ENCODE peak calls at places on chromosome 3, in eight cellular contexts. V is HS-27A, P is HEK293T, N is NCI-H446 treated with DMSO at 0.1 percent for 48 hours, C is globus pallidus, Z is KBM-7, J is NCI-H2171 treated with DMSO at 0.1 percent for 48 hours, X is kidney. S is an unnamed sample.

GRCh38 chr3:11054739-11055438 is 62.3 kb downstream of the SLC6A1 start:
- DNase-seq in V (no peak), P (no peak), N (no peak), C (no peak), Z (no peak), J (no peak), X (no peak), S (no peak)

GRCh38 chr3:187841552-187841951 is 96.3 kb upstream of the BCL6 start:
- DNase-seq in V (peak), P (no peak), N (no peak), C (no peak), Z (no peak), J (no peak), X (no peak), S (no peak)

GRCh38 chr3:152469238-152470025 is 200.7 kb downstream of the MBNL1 start:
- DNase-seq in V (no peak), P (no peak), N (no peak), C (no peak), Z (no peak), J (no peak), X (no peak), S (no peak)

GRCh38 chr3:117524890-117525289 is 815.3 kb downstream of the TUSC7 start:
- DNase-seq in V (peak), P (no peak), N (no peak), C (no peak), Z (no peak), J (no peak), X (no peak), S (no peak)

GRCh38 chr3:155038203-155038554 is 41.9 kb upstream of the MME start:
- DNase-seq in V (no peak), P (no peak), N (no peak), C (no peak), Z (no peak), J (no peak), X (no peak), S (no peak)

GRCh38 chr3:23580337-23580736 is 225.4 kb upstream of the UBE2E1 start:
- DNase-seq in V (no peak), P (no peak), N (no peak), C (no peak), Z (no peak), J (no peak), X (no peak), S (no peak)

GRCh38 chr3:177906573-177907229 is 629.5 kb upstream of the KCNMB2 start:
- DNase-seq in V (no peak), P (no peak), N (no peak), C (no peak), Z (no peak), J (no peak), X (no peak), S (no peak)

GRCh38 chr3:46540550-46540949 is 25.6 kb downstream of the LRRC2 start:
- DNase-seq in V (no peak), P (no peak), N (no peak), C (no peak), Z (no peak), J (no peak), X (no peak), S (no peak)

GRCh38 chr3:112302881-112303761 is 9.1 kb upstream of the SLC9C1 start:
- DNase-seq in V (no peak), P (no peak), N (no peak), C (no peak), Z (no peak), J (no peak), X (no peak), S (no peak)

GRCh38 chr3:134357914-134358811 is 16.1 kb downstream of the AMOTL2 start:
- DNase-seq in V (peak), P (no peak), N (no peak), C (peak), Z (no peak), J (peak), X (no peak), S (peak)

GRCh38 chr3:47661121-47661752 is 82.6 kb upstream of the CSPG5 start:
- DNase-seq in V (no peak), P (no peak), N (no peak), C (no peak), Z (no peak), J (no peak), X (no peak), S (no peak)

GRCh38 chr3:123583563-123583962 is 1.3 kb downstream of the HACD2 start:
- DNase-seq in V (no peak), P (no peak), N (no peak), C (no peak), Z (no peak), J (no peak), X (no peak), S (no peak)

GRCh38 chr3:48267782-48268181 is 26.9 kb downstream of the ZNF589 start:
- DNase-seq in V (no peak), P (no peak), N (no peak), C (no peak), Z (no peak), J (no peak), X (no peak), S (no peak)

GRCh38 chr3:9736831-9737230 is 5.3 kb downstream of the BRPF1 start:
- DNase-seq in V (no peak), P (no peak), N (no peak), C (no peak), Z (no peak), J (no peak), X (no peak), S (no peak)

GRCh38 chr3:159850481-159850880 is 138.2 kb upstream of the IL12A start:
- DNase-seq in V (no peak), P (no peak), N (no peak), C (no peak), Z (peak), J (no peak), X (no peak), S (no peak)

S was measured in posterior vena cava.